ENCODE peak calls at places on chromosomes 7 and 10, in ten cellular contexts. W is fibroblast of the aortic adventitia, F is OCI-LY7, H is heart right ventricle, Q is sigmoid colon, L is AG10803, I is right lobe of liver, V is body of pancreas, O is Peyer's patch, M is AG04450. N is an unnamed sample.

GRCh38 chr7:1459930-1460756 is 873 bp upstream of the MICALL2 start:
- DNase-seq in W (peak; percentile 16), F (no peak), H (peak; percentile 37), Q (peak; percentile 81), L (peak; percentile 21), I (no peak), V (peak; percentile 45), O (no peak), M (no peak), N (no peak)

GRCh38 chr7:99624487-99624886 is 7.7 kb downstream of the ZSCAN25 start:
- DNase-seq in W (no peak), F (no peak), H (no peak), Q (no peak), L (no peak), I (no peak), V (peak; percentile 17), O (peak; percentile 71), M (no peak), N (no peak)

GRCh38 chr7:2924866-2925840 is 81.0 kb upstream of the GNA12 start:
- DNase-seq in W (peak; percentile 10), F (no peak), H (no peak), Q (peak; percentile 51), L (no peak), I (peak; percentile 28), V (no peak), O (no peak), M (no peak), N (no peak)

GRCh38 chr7:64562621-64563275 is at the start of gene ZNF680:
- DNase-seq in W (peak; percentile 93), F (peak; percentile 97), H (peak; percentile 94), Q (peak; percentile 98), L (peak; percentile 91), I (peak; percentile 97), V (peak; percentile 97), O (peak; percentile 92), M (peak; percentile 78), N (peak; percentile 87)

GRCh38 chr7:620052-620451 is 100.4 kb upstream of the PDGFA start:
- DNase-seq in W (peak; percentile 43), F (no peak), H (no peak), Q (no peak), L (no peak), I (no peak), V (no peak), O (no peak), M (peak; percentile 26), N (no peak)

GRCh38 chr7:13908667-13909382 is 80.6 kb downstream of the ETV1 start:
- DNase-seq in W (no peak), F (no peak), H (no peak), Q (no peak), L (no peak), I (no peak), V (no peak), O (no peak), M (no peak), N (no peak)

GRCh38 chr7:96040250-96040772 is 268.0 kb downstream of the DYNC1I1 start:
- DNase-seq in W (no peak), F (no peak), H (no peak), Q (no peak), L (no peak), I (no peak), V (no peak), O (no peak), M (no peak), N (no peak)

GRCh38 chr7:12712236-12712635 is 24.8 kb downstream of the ARL4A start:
- DNase-seq in W (no peak), F (no peak), H (no peak), Q (no peak), L (peak; percentile 22), I (no peak), V (no peak), O (no peak), M (no peak), N (no peak)

GRCh38 chr10:123044391-123044790 is 35.6 kb downstream of the ACADSB start:
- DNase-seq in W (peak; percentile 31), F (no peak), H (no peak), Q (no peak), L (no peak), I (no peak), V (no peak), O (no peak), M (no peak), N (no peak)
- TF ChIP-seq CTCF in W (no peak), F (peak; percentile 41), H (no peak), Q (no peak), L (no peak), I (peak; percentile 19), V (no peak), O (no peak), M (no peak), N (no peak)

GRCh38 chr10:110020265-110020664 is 12.5 kb downstream of the ADD3 start:
- DNase-seq in W (no peak), F (no peak), H (no peak), Q (no peak), L (no peak), I (no peak), V (no peak), O (no peak), M (no peak), N (no peak)

GRCh38 chr10:110017940-110018339 is 10.2 kb downstream of the ADD3 start:
- DNase-seq in W (peak; percentile 68), F (no peak), H (no peak), Q (no peak), L (peak; percentile 56), I (no peak), V (no peak), O (no peak), M (no peak), N (no peak)

GRCh38 chr10:110016957-110017514 is 9.3 kb downstream of the ADD3 start:
- DNase-seq in W (no peak), F (no peak), H (no peak), Q (no peak), L (no peak), I (no peak), V (no peak), O (no peak), M (no peak), N (no peak)

GRCh38 chr10:110013615-110014293 is 6.0 kb downstream of the ADD3 start:
- DNase-seq in W (peak; percentile 45), F (no peak), H (no peak), Q (no peak), L (no peak), I (no peak), V (no peak), O (no peak), M (no peak), N (no peak)

DNA sequence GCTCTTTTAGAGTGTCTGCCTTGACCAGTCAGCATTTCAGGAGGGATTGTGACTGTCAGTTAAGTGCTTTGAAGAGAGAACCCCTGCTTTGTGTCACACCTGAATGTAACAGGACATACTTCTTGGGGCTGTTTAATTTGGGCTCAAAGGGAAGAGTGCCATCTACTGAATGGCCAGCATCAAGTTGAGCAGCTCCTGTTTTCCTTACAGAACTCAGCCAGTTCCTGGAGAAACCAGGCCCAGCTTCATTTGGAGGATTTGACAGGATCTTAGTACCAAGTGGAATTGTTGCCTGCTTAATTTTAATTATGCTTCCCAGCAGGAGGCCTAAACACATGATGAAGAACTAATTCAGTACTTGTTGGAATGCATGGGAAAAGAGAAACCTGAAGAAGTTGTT is 8.3 kb downstream of the ADD3 start:
- DNase-seq in W (peak; percentile 47), F (peak; percentile 35), H (no peak), Q (no peak), L (peak; percentile 26), I (no peak), V (peak; percentile 30), O (no peak), M (no peak), N (no peak)
- H3K4me3 ChIP-seq in W (no peak overlapping the region), F (no peak overlapping the region), H (no peak overlapping the region), Q (no peak overlapping the region), L (no peak overlapping the region), I (no peak overlapping the region), V (no peak overlapping the region), O (no peak overlapping the region), M (no peak overlapping the region), N (no peak overlapping the region)

DNA sequence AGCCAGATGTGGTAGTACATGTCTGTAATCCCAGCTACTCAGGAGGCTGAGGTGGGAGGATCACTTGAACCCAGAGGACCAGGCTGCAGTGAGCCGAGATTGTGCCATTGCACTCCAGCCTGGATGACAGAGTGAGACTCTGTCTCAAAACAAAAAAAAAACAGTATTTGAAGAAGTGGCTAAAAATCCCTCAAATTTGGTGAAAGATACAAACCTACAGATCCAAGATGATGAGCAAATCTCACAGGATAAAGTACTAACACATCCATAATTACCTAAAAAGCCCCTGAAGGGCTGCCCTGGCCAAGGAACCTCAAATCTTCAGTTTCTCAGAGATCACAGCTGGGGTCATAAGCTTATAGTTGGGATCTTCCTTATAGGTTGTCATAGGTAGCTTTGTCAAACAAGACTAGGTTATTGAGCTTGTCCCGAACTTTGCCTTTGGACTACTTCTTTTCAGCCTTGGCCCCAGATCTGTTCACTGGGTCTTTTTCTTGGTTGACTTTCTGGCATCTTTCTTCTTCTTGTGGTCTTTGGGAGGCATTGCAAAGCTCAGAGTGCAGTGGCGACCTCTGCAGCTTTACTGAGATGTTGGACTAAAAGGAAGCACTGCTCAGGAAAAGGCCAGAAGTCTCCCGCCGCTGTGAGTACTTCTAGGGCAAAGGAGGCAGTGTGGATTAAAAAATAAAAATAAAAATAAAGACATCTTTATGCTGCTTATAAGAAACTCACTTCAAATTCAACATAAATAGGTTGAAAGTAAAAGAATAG is 28.6 kb upstream of the SAR1A start:
- DNase-seq in W (peak; percentile 32), F (no peak), H (no peak), Q (no peak), L (peak; percentile 30), I (no peak), V (no peak), O (no peak), M (no peak), N (no peak)
- TF ChIP-seq CTCF in W (peak; percentile 20), F (peak; percentile 27), H (no peak), Q (no peak), L (peak; percentile 11), I (no peak), V (no peak), O (no peak), M (no peak), N (no peak)

GRCh38 chr10:71395621-71396020 is 1.1 kb upstream of the CDH23 start:
- DNase-seq in W (no peak), F (no peak), H (no peak), Q (no peak), L (no peak), I (no peak), V (no peak), O (no peak), M (no peak), N (no peak)

GRCh38 chr10:71397340-71398212 is 856 bp downstream of the CDH23 start:
- DNase-seq in W (no peak), F (no peak), H (peak; percentile 26), Q (no peak), L (no peak), I (no peak), V (peak; percentile 30), O (no peak), M (no peak), N (no peak)

GRCh38 chr10:71394926-71395562 is 1.7 kb upstream of the CDH23 start:
- DNase-seq in W (no peak), F (no peak), H (no peak), Q (no peak), L (no peak), I (no peak), V (no peak), O (no peak), M (no peak), N (no peak)

GRCh38 chr10:71396084-71396713 is 521 bp upstream of the CDH23 start:
- DNase-seq in W (no peak), F (no peak), H (peak; percentile 66), Q (peak; percentile 75), L (no peak), I (peak; percentile 72), V (peak; percentile 65), O (no peak), M (no peak), N (no peak)

GRCh38 chr10:71396714-71397339 is at the start of gene CDH23:
- DNase-seq in W (no peak), F (no peak), H (peak; percentile 60), Q (peak; percentile 70), L (no peak), I (peak; percentile 67), V (peak; percentile 59), O (no peak), M (no peak), N (no peak)
- H3K4me3 ChIP-seq in W (no peak within 1 kb of the TSS), F (no peak within 1 kb of the TSS), H (peak within 1 kb of the TSS; percentile 69), Q (peak within 1 kb of the TSS; percentile 58), L (no peak within 1 kb of the TSS), I (peak within 1 kb of the TSS; percentile 37), V (peak within 1 kb of the TSS; percentile 7), O (peak within 1 kb of the TSS; percentile 60), M (no peak within 1 kb of the TSS), N (no peak within 1 kb of the TSS)